ENCODE peak calls at places on chromosomes 4 and X, in four cellular contexts. One of them, this sample, is unnamed.

GRCh38 chrX:144627947-144628346 is 619.4 kb upstream of the SPANXN1 start:
- DNase-seq in SK-N-SH: no peak
- DNase-seq in WTC11: no peak
- DNase-seq in H1: no peak
- DNase-seq in this sample: no peak

GRCh38 chrX:45769919-45770582 is 569.4 kb upstream of the DIPK2B start:
- DNase-seq in SK-N-SH: peak
- DNase-seq in WTC11: no peak
- DNase-seq in H1: no peak
- DNase-seq in this sample: peak

GRCh38 chr4:55080174-55080865 is 45.1 kb downstream of the KDR start:
- DNase-seq in WTC11: no peak
- DNase-seq in H1: no peak
- DNase-seq in SK-N-SH: no peak
- DNase-seq in this sample: no peak

GRCh38 chrX:105475801-105476200 is 255.3 kb upstream of the TEX13A start:
- DNase-seq in WTC11: no peak
- DNase-seq in H1: no peak
- DNase-seq in SK-N-SH: no peak
- DNase-seq in this sample: no peak

GRCh38 chr4:41369680-41370079 is 113.0 kb downstream of the UCHL1 start:
- DNase-seq in SK-N-SH: no peak
- DNase-seq in WTC11: no peak
- DNase-seq in H1: no peak
- DNase-seq in this sample: no peak

GRCh38 chr4:89316931-89317366 is 9.3 kb upstream of the GPRIN3 start:
- DNase-seq in SK-N-SH: no peak
- DNase-seq in WTC11: no peak
- DNase-seq in H1: no peak
- DNase-seq in this sample: no peak

GRCh38 chr4:85474818-85475630 is at the start of gene ARHGAP24:
- DNase-seq in WTC11: peak
- DNase-seq in SK-N-SH: peak
- DNase-seq in H1: peak
- DNase-seq in this sample: peak

GRCh38 chr4:113760852-113761681 is 471 bp downstream of the CAMK2D start:
- DNase-seq in H1: no peak
- DNase-seq in SK-N-SH: peak
- DNase-seq in WTC11: peak
- DNase-seq in this sample: no peak

GRCh38 chrX:65601530-65602281 is 65.7 kb upstream of the MSN start:
- DNase-seq in SK-N-SH: no peak
- DNase-seq in H1: no peak
- DNase-seq in WTC11: no peak
- DNase-seq in this sample: no peak

GRCh38 chr4:3484057-3484973 is 21.2 kb downstream of the DOK7 start:
- DNase-seq in H1: no peak
- DNase-seq in WTC11: no peak
- DNase-seq in SK-N-SH: peak
- DNase-seq in this sample: no peak

GRCh38 chrX:106752101-106752678 is 25.7 kb downstream of the RNF128 start:
- DNase-seq in SK-N-SH: no peak
- DNase-seq in WTC11: peak
- DNase-seq in H1: no peak
- DNase-seq in this sample: no peak

GRCh38 chr4:177108708-177109107 is 201.0 kb upstream of the NEIL3 start:
- DNase-seq in H1: no peak
- DNase-seq in SK-N-SH: no peak
- DNase-seq in WTC11: no peak
- DNase-seq in this sample: no peak

GRCh38 chr4:78638324-78639172 is 87.0 kb downstream of the ANXA3 start:
- DNase-seq in H1: no peak
- DNase-seq in SK-N-SH: no peak
- DNase-seq in WTC11: no peak
- DNase-seq in this sample: no peak

GRCh38 chr4:113784497-113785254 is 23.1 kb upstream of the CAMK2D start:
- DNase-seq in WTC11: no peak
- DNase-seq in H1: no peak
- DNase-seq in SK-N-SH: no peak
- DNase-seq in this sample: no peak

GRCh38 chr4:37562592-37562991 is 123.6 kb downstream of the RELL1 start:
- DNase-seq in WTC11: no peak
- DNase-seq in SK-N-SH: no peak
- DNase-seq in H1: no peak
- DNase-seq in this sample: no peak

GRCh38 chrX:68684291-68684918 is 36.9 kb downstream of the STARD8 start:
- DNase-seq in SK-N-SH: no peak
- DNase-seq in H1: no peak
- DNase-seq in WTC11: peak
- DNase-seq in this sample: peak

GRCh38 chrX:151722241-151722846 is 6.5 kb downstream of the FATE1 start:
- DNase-seq in SK-N-SH: peak
- DNase-seq in WTC11: peak
- DNase-seq in H1: peak
- DNase-seq in this sample: peak

GRCh38 chrX:50876551-50876950 is 34.0 kb upstream of the BMP15 start:
- DNase-seq in SK-N-SH: no peak
- DNase-seq in H1: no peak
- DNase-seq in WTC11: no peak
- DNase-seq in this sample: no peak

GRCh38 chrX:31366076-31366475 is 294.2 kb upstream of the FTHL17 start:
- DNase-seq in H1: no peak
- DNase-seq in SK-N-SH: no peak
- DNase-seq in WTC11: no peak
- DNase-seq in this sample: no peak

GRCh38 chr4:152500798-152501434 is 35.0 kb downstream of the FBXW7 start:
- DNase-seq in H1: peak
- DNase-seq in WTC11: peak
- DNase-seq in SK-N-SH: peak
- DNase-seq in this sample: peak

GRCh38 chr4:38122060-38122459 is 161.9 kb downstream of the PTTG2 start:
- DNase-seq in H1: no peak
- DNase-seq in SK-N-SH: no peak
- DNase-seq in WTC11: no peak
- DNase-seq in this sample: no peak

GRCh38 chr4:128846063-128846462 is 36.6 kb downstream of the JADE1 start:
- DNase-seq in WTC11: no peak
- DNase-seq in SK-N-SH: no peak
- DNase-seq in H1: no peak
- DNase-seq in this sample: no peak
- TF ChIP-seq TEAD4 in WTC11: no peak
- TF ChIP-seq TEAD4 in SK-N-SH: no peak
- TF ChIP-seq TEAD4 in H1: no peak
- TF ChIP-seq TEAD4 in this sample: no peak

GRCh38 chr4:107392380-107392779 is 327.7 kb downstream of the PAPSS1 start:
- DNase-seq in H1: no peak
- DNase-seq in WTC11: no peak
- DNase-seq in SK-N-SH: no peak
- DNase-seq in this sample: no peak

GRCh38 chr4:107391630-107392028 is 328.4 kb downstream of the PAPSS1 start:
- DNase-seq in H1: no peak
- DNase-seq in WTC11: no peak
- DNase-seq in SK-N-SH: no peak
- DNase-seq in this sample: no peak

GRCh38 chr4:107391009-107391629 is 328.9 kb downstream of the PAPSS1 start:
- DNase-seq in H1: no peak
- DNase-seq in WTC11: no peak
- DNase-seq in SK-N-SH: no peak
- DNase-seq in this sample: no peak

GRCh38 chr4:107389965-107390364 is 330.1 kb downstream of the PAPSS1 start:
- DNase-seq in SK-N-SH: no peak
- DNase-seq in H1: no peak
- DNase-seq in WTC11: no peak
- DNase-seq in this sample: no peak

DNA sequence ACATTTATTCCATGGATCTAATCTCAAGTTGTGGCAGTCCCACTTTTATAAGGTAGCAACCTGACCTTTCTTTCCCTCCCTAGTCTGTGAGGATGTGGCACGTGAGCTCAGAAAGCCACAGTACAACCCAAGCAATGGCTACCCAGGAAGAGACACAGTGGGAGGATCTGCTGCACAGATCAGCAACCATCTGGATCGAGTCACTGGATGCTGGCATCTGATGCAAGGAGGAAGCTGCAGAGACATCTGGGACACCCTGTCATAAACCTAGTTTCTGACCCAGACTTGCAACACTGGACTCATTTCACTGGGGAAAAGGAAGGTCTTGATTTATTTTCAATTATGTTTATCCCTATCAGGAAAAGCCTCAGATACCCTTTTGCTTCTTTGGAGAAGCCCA is 327.1 kb downstream of the PAPSS1 start:
- DNase-seq in WTC11: no peak
- DNase-seq in SK-N-SH: peak
- DNase-seq in H1: no peak
- DNase-seq in this sample: no peak
- TF ChIP-seq TEAD4 in WTC11: no peak
- TF ChIP-seq TEAD4 in SK-N-SH: no peak
- TF ChIP-seq TEAD4 in H1: no peak
- TF ChIP-seq TEAD4 in this sample: no peak

DNA sequence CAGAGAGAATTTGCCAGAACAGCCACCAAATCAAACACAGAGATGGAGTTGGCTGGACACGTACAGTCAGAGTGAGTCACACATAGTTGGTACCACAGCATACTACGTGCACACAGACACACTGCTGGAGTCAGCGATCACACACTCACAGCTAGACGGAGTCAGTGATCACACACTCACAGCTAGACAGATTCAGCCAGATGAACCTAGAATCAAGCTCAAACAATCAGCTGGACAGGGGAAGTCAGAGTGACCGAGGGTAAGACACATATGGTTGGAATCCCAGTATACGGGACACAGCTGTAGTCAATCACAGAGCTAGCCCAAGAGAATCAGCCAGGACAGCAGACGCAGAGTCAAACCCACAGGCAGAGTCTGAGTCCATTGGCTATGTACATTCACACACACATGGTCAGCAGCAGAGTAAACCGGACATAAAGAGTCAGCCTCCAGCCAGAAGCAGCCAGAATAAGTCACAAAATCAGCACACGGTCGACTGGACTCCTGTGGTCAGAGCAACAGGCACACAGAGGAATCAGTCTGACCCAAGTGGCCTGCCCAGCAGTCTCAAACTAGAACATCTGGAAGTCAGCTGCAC is 4.6 kb downstream of the SLC38A5 start:
- DNase-seq in H1: no peak
- DNase-seq in WTC11: no peak
- DNase-seq in SK-N-SH: peak
- DNase-seq in this sample: no peak
- TF ChIP-seq TEAD4 in H1: no peak
- TF ChIP-seq TEAD4 in WTC11: no peak
- TF ChIP-seq TEAD4 in SK-N-SH: no peak
- TF ChIP-seq TEAD4 in this sample: no peak

GRCh38 chr4:142549248-142549647 is 296.9 kb downstream of the INPP4B start:
- DNase-seq in SK-N-SH: no peak
- DNase-seq in WTC11: no peak
- DNase-seq in H1: no peak
- DNase-seq in this sample: no peak
- TF ChIP-seq TEAD4 in SK-N-SH: no peak
- TF ChIP-seq TEAD4 in WTC11: no peak
- TF ChIP-seq TEAD4 in H1: no peak
- TF ChIP-seq TEAD4 in this sample: no peak

GRCh38 chrX:28039258-28039657 is 58.0 kb upstream of the DCAF8L1 start:
- DNase-seq in SK-N-SH: no peak
- DNase-seq in WTC11: no peak
- DNase-seq in H1: no peak
- DNase-seq in this sample: no peak
- TF ChIP-seq TEAD4 in SK-N-SH: no peak
- TF ChIP-seq TEAD4 in WTC11: no peak
- TF ChIP-seq TEAD4 in H1: no peak
- TF ChIP-seq TEAD4 in this sample: no peak

This sample was measured in K562.